ENCODE peak calls at places on chromosomes 2 and 18, in nine cellular contexts. One of them, this sample, is unnamed.

GRCh38 chr18:59701272-59701671 is 4.0 kb upstream of the CCBE1 start:
- DNase-seq in GM23248: no peak
- DNase-seq in PC-9: no peak
- DNase-seq in Peyer's patch: no peak
- DNase-seq in HCT116: no peak
- DNase-seq in left lung: no peak
- DNase-seq in CD8-positive, alpha-beta memory T cell: no peak
- DNase-seq in effector memory CD4-positive, alpha-beta T cell: no peak
- DNase-seq in adrenal gland: no peak
- DNase-seq in this sample: no peak

GRCh38 chr2:197306691-197307030 is 3.9 kb downstream of the ANKRD44 start:
- DNase-seq in Peyer's patch: peak; percentile 49
- DNase-seq in CD8-positive, alpha-beta memory T cell: peak; percentile 41
- DNase-seq in PC-9: peak; percentile 48
- DNase-seq in left lung: no peak
- DNase-seq in effector memory CD4-positive, alpha-beta T cell: no peak
- DNase-seq in GM23248: peak; percentile 71
- DNase-seq in adrenal gland: peak; percentile 83
- DNase-seq in HCT116: no peak
- DNase-seq in this sample: no peak

GRCh38 chr2:113162869-113163268 is 10.9 kb upstream of the PSD4 start:
- DNase-seq in HCT116: no peak
- DNase-seq in GM23248: no peak
- DNase-seq in adrenal gland: no peak
- DNase-seq in CD8-positive, alpha-beta memory T cell: no peak
- DNase-seq in effector memory CD4-positive, alpha-beta T cell: no peak
- DNase-seq in Peyer's patch: no peak
- DNase-seq in PC-9: no peak
- DNase-seq in left lung: no peak
- DNase-seq in this sample: no peak

GRCh38 chr2:125259441-125259840 is 1234.4 kb downstream of the CNTNAP5 start:
- DNase-seq in adrenal gland: no peak
- DNase-seq in Peyer's patch: no peak
- DNase-seq in left lung: no peak
- DNase-seq in effector memory CD4-positive, alpha-beta T cell: no peak
- DNase-seq in HCT116: no peak
- DNase-seq in CD8-positive, alpha-beta memory T cell: no peak
- DNase-seq in PC-9: no peak
- DNase-seq in GM23248: no peak
- DNase-seq in this sample: no peak

GRCh38 chr18:13376298-13376840 is 157.8 kb downstream of the LDLRAD4 start:
- DNase-seq in PC-9: no peak
- DNase-seq in effector memory CD4-positive, alpha-beta T cell: peak; percentile 59
- DNase-seq in adrenal gland: no peak
- DNase-seq in Peyer's patch: peak; percentile 37
- DNase-seq in GM23248: no peak
- DNase-seq in left lung: no peak
- DNase-seq in HCT116: no peak
- DNase-seq in CD8-positive, alpha-beta memory T cell: no peak
- DNase-seq in this sample: no peak

GRCh38 chr18:27921392-27921791 is 255.5 kb downstream of the CDH2 start:
- DNase-seq in left lung: no peak
- DNase-seq in effector memory CD4-positive, alpha-beta T cell: no peak
- DNase-seq in PC-9: no peak
- DNase-seq in adrenal gland: no peak
- DNase-seq in HCT116: no peak
- DNase-seq in CD8-positive, alpha-beta memory T cell: no peak
- DNase-seq in GM23248: no peak
- DNase-seq in Peyer's patch: no peak
- DNase-seq in this sample: no peak

GRCh38 chr2:55761024-55761423 is 67.4 kb upstream of the PNPT1 start:
- DNase-seq in GM23248: peak; percentile 34
- DNase-seq in HCT116: no peak
- DNase-seq in left lung: no peak
- DNase-seq in Peyer's patch: no peak
- DNase-seq in CD8-positive, alpha-beta memory T cell: no peak
- DNase-seq in effector memory CD4-positive, alpha-beta T cell: no peak
- DNase-seq in adrenal gland: no peak
- DNase-seq in PC-9: no peak
- DNase-seq in this sample: no peak

GRCh38 chr2:34474646-34475045 is 875.5 kb upstream of the FAM98A start:
- DNase-seq in Peyer's patch: no peak
- DNase-seq in effector memory CD4-positive, alpha-beta T cell: no peak
- DNase-seq in HCT116: no peak
- DNase-seq in GM23248: no peak
- DNase-seq in CD8-positive, alpha-beta memory T cell: no peak
- DNase-seq in PC-9: no peak
- DNase-seq in left lung: no peak
- DNase-seq in adrenal gland: no peak
- DNase-seq in this sample: no peak

GRCh38 chr2:179130560-179130959 is 80.6 kb upstream of the CCDC141 start:
- DNase-seq in left lung: no peak
- DNase-seq in GM23248: no peak
- DNase-seq in PC-9: no peak
- DNase-seq in CD8-positive, alpha-beta memory T cell: no peak
- DNase-seq in Peyer's patch: no peak
- DNase-seq in effector memory CD4-positive, alpha-beta T cell: no peak
- DNase-seq in HCT116: no peak
- DNase-seq in adrenal gland: no peak
- DNase-seq in this sample: no peak

GRCh38 chr2:149056541-149056940 is 18.0 kb downstream of the LYPD6B start:
- DNase-seq in Peyer's patch: no peak
- DNase-seq in adrenal gland: no peak
- DNase-seq in GM23248: no peak
- DNase-seq in PC-9: no peak
- DNase-seq in CD8-positive, alpha-beta memory T cell: no peak
- DNase-seq in HCT116: no peak
- DNase-seq in effector memory CD4-positive, alpha-beta T cell: no peak
- DNase-seq in left lung: no peak
- DNase-seq in this sample: no peak

GRCh38 chr2:88247531-88247930 is 77.4 kb downstream of the THNSL2 start:
- DNase-seq in CD8-positive, alpha-beta memory T cell: no peak
- DNase-seq in Peyer's patch: no peak
- DNase-seq in left lung: no peak
- DNase-seq in PC-9: no peak
- DNase-seq in adrenal gland: no peak
- DNase-seq in HCT116: no peak
- DNase-seq in GM23248: no peak
- DNase-seq in effector memory CD4-positive, alpha-beta T cell: no peak
- DNase-seq in this sample: no peak

GRCh38 chr2:234451852-234452625 is 44.8 kb downstream of the ARL4C start:
- DNase-seq in GM23248: peak; percentile 92
- DNase-seq in Peyer's patch: no peak
- DNase-seq in left lung: no peak
- DNase-seq in HCT116: no peak
- DNase-seq in CD8-positive, alpha-beta memory T cell: peak; percentile 31
- DNase-seq in adrenal gland: no peak
- DNase-seq in PC-9: peak; percentile 91
- DNase-seq in effector memory CD4-positive, alpha-beta T cell: no peak
- DNase-seq in this sample: no peak
- H3K4me1 ChIP-seq in GM23248: peaks cover 25% of the 10 kb centered on the region
- H3K4me1 ChIP-seq in Peyer's patch: no peaks in the 10 kb centered on the region
- H3K4me1 ChIP-seq in left lung: no peaks in the 10 kb centered on the region
- H3K4me1 ChIP-seq in HCT116: no peaks in the 10 kb centered on the region
- H3K4me1 ChIP-seq in CD8-positive, alpha-beta memory T cell: peaks cover 91% of the 10 kb centered on the region
- H3K4me1 ChIP-seq in adrenal gland: no peaks in the 10 kb centered on the region
- H3K4me1 ChIP-seq in PC-9: peaks cover 28% of the 10 kb centered on the region
- H3K4me1 ChIP-seq in effector memory CD4-positive, alpha-beta T cell: peaks cover 42% of the 10 kb centered on the region
- H3K4me1 ChIP-seq in this sample: no peaks in the 10 kb centered on the region

GRCh38 chr2:68426885-68427579 is 40.1 kb downstream of the FBXO48 start:
- DNase-seq in CD8-positive, alpha-beta memory T cell: peak; percentile 59
- DNase-seq in adrenal gland: no peak
- DNase-seq in GM23248: no peak
- DNase-seq in HCT116: no peak
- DNase-seq in Peyer's patch: no peak
- DNase-seq in left lung: no peak
- DNase-seq in PC-9: no peak
- DNase-seq in effector memory CD4-positive, alpha-beta T cell: no peak
- DNase-seq in this sample: no peak
- H3K4me1 ChIP-seq in CD8-positive, alpha-beta memory T cell: peaks cover 50% of the 10 kb centered on the region
- H3K4me1 ChIP-seq in adrenal gland: no peaks in the 10 kb centered on the region
- H3K4me1 ChIP-seq in GM23248: no peaks in the 10 kb centered on the region
- H3K4me1 ChIP-seq in HCT116: no peaks in the 10 kb centered on the region
- H3K4me1 ChIP-seq in Peyer's patch: no peaks in the 10 kb centered on the region
- H3K4me1 ChIP-seq in left lung: peaks cover 52% of the 10 kb centered on the region
- H3K4me1 ChIP-seq in PC-9: no peaks in the 10 kb centered on the region
- H3K4me1 ChIP-seq in effector memory CD4-positive, alpha-beta T cell: peaks cover 24% of the 10 kb centered on the region
- H3K4me1 ChIP-seq in this sample: no peaks in the 10 kb centered on the region

GRCh38 chr2:44691174-44691785 is 250.2 kb upstream of the SIX3 start:
- DNase-seq in CD8-positive, alpha-beta memory T cell: no peak
- DNase-seq in adrenal gland: no peak
- DNase-seq in Peyer's patch: no peak
- DNase-seq in GM23248: no peak
- DNase-seq in HCT116: no peak
- DNase-seq in effector memory CD4-positive, alpha-beta T cell: no peak
- DNase-seq in PC-9: no peak
- DNase-seq in left lung: no peak
- DNase-seq in this sample: no peak

GRCh38 chr2:44689516-44689915 is 252.0 kb upstream of the SIX3 start:
- DNase-seq in adrenal gland: no peak
- DNase-seq in effector memory CD4-positive, alpha-beta T cell: no peak
- DNase-seq in GM23248: no peak
- DNase-seq in CD8-positive, alpha-beta memory T cell: no peak
- DNase-seq in HCT116: no peak
- DNase-seq in left lung: no peak
- DNase-seq in Peyer's patch: no peak
- DNase-seq in PC-9: no peak
- DNase-seq in this sample: no peak

GRCh38 chr2:44684559-44684958 is 256.9 kb upstream of the SIX3 start:
- DNase-seq in effector memory CD4-positive, alpha-beta T cell: no peak
- DNase-seq in GM23248: no peak
- DNase-seq in PC-9: no peak
- DNase-seq in CD8-positive, alpha-beta memory T cell: no peak
- DNase-seq in HCT116: no peak
- DNase-seq in left lung: no peak
- DNase-seq in Peyer's patch: no peak
- DNase-seq in adrenal gland: no peak
- DNase-seq in this sample: no peak

GRCh38 chr2:44686561-44686960 is 254.9 kb upstream of the SIX3 start:
- DNase-seq in CD8-positive, alpha-beta memory T cell: no peak
- DNase-seq in PC-9: peak; percentile 49
- DNase-seq in HCT116: peak; percentile 3
- DNase-seq in adrenal gland: no peak
- DNase-seq in Peyer's patch: no peak
- DNase-seq in GM23248: peak; percentile 81
- DNase-seq in effector memory CD4-positive, alpha-beta T cell: no peak
- DNase-seq in left lung: no peak
- DNase-seq in this sample: no peak

DNA sequence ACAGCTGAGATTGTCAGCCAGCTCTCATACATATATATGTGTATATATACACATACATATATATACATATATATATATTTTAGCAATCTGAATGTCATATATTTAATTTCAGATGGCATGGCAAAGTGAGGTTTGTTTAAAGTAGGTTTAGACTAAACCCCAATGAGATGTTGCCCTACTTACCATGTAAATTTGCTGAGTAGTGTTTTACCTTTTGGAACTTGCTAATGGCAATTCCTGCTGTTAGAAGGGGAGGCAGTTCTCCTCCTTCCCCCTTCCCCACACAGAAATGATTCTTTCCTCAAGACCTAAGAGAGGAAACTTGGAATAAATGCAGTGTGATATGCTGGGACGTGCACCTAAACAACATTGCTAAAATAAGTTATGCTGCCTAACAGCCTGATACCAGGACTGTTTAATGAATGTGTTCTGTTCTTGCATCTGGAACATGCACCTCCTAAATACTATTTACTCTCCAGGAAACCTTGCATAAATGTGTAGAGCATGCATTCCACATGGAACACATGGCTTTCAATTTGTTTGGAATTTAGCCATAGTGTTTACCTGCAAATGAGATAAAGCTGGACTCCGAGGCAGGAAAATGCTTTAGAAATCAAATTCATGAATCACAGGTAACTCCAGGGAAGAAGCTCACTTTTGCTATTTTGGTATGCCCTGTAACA is 252.9 kb upstream of the SIX3 start:
- DNase-seq in HCT116: no peak
- DNase-seq in left lung: no peak
- DNase-seq in CD8-positive, alpha-beta memory T cell: no peak
- DNase-seq in GM23248: no peak
- DNase-seq in effector memory CD4-positive, alpha-beta T cell: no peak
- DNase-seq in PC-9: no peak
- DNase-seq in adrenal gland: no peak
- DNase-seq in Peyer's patch: no peak
- DNase-seq in this sample: no peak
- H3K4me1 ChIP-seq in HCT116: peaks cover 8% of the 10 kb centered on the region
- H3K4me1 ChIP-seq in left lung: no peaks in the 10 kb centered on the region
- H3K4me1 ChIP-seq in CD8-positive, alpha-beta memory T cell: no peaks in the 10 kb centered on the region
- H3K4me1 ChIP-seq in GM23248: peaks cover 19% of the 10 kb centered on the region
- H3K4me1 ChIP-seq in effector memory CD4-positive, alpha-beta T cell: no peaks in the 10 kb centered on the region
- H3K4me1 ChIP-seq in PC-9: peaks cover 7% of the 10 kb centered on the region
- H3K4me1 ChIP-seq in adrenal gland: no peaks in the 10 kb centered on the region
- H3K4me1 ChIP-seq in Peyer's patch: no peaks in the 10 kb centered on the region
- H3K4me1 ChIP-seq in this sample: no peaks in the 10 kb centered on the region

GRCh38 chr2:159614534-159615186 is 1.7 kb downstream of the BAZ2B start:
- DNase-seq in GM23248: peak; percentile 74
- DNase-seq in CD8-positive, alpha-beta memory T cell: no peak
- DNase-seq in adrenal gland: no peak
- DNase-seq in effector memory CD4-positive, alpha-beta T cell: no peak
- DNase-seq in PC-9: peak; percentile 39
- DNase-seq in Peyer's patch: no peak
- DNase-seq in HCT116: peak; percentile 7
- DNase-seq in left lung: no peak
- DNase-seq in this sample: no peak
- H3K4me1 ChIP-seq in GM23248: peaks cover 38% of the 10 kb centered on the region
- H3K4me1 ChIP-seq in CD8-positive, alpha-beta memory T cell: no peaks in the 10 kb centered on the region
- H3K4me1 ChIP-seq in adrenal gland: peaks cover 7% of the 10 kb centered on the region
- H3K4me1 ChIP-seq in effector memory CD4-positive, alpha-beta T cell: no peaks in the 10 kb centered on the region
- H3K4me1 ChIP-seq in PC-9: peaks cover 19% of the 10 kb centered on the region
- H3K4me1 ChIP-seq in Peyer's patch: peaks cover 21% of the 10 kb centered on the region
- H3K4me1 ChIP-seq in HCT116: peaks cover 19% of the 10 kb centered on the region
- H3K4me1 ChIP-seq in left lung: peaks cover 66% of the 10 kb centered on the region
- H3K4me1 ChIP-seq in this sample: peaks cover 6% of the 10 kb centered on the region

DNA sequence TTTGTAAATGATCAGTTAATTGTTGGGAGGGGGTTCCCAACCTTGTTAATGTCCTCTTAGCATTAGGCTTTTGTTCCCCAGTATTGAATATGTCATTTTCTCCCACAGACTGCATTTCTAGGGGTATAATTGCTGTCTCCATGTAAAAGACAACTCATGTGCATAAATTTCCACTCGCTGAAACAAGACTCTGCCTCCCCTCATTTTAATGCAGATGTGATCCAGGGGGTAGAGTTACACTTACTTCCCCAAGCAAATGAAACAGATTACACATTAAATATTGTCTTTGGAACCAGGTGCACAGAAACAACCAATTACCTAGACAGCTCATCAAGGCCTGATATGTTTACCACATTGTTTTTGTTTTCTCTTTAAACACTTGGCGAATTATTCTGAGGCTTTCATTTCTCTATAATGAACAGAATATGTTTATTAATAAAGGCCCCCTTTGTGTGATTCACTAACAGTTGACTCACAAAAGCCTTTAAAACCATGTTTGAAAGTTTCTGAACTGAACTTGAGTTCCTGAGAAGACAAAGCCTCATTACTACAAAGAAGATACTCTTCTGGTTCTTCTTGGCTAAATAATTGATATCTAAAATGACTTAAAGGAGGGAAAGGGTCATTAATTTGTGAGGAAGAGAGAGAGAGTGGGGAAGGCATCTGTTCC is 15.0 kb upstream of the ACVR1 start:
- DNase-seq in HCT116: no peak
- DNase-seq in effector memory CD4-positive, alpha-beta T cell: no peak
- DNase-seq in GM23248: peak; percentile 12
- DNase-seq in PC-9: no peak
- DNase-seq in adrenal gland: no peak
- DNase-seq in CD8-positive, alpha-beta memory T cell: no peak
- DNase-seq in Peyer's patch: no peak
- DNase-seq in left lung: no peak
- DNase-seq in this sample: no peak
- H3K4me1 ChIP-seq in HCT116: peaks cover 3% of the 10 kb centered on the region
- H3K4me1 ChIP-seq in effector memory CD4-positive, alpha-beta T cell: peaks cover 27% of the 10 kb centered on the region
- H3K4me1 ChIP-seq in GM23248: peaks cover 15% of the 10 kb centered on the region
- H3K4me1 ChIP-seq in PC-9: no peaks in the 10 kb centered on the region
- H3K4me1 ChIP-seq in adrenal gland: no peaks in the 10 kb centered on the region
- H3K4me1 ChIP-seq in CD8-positive, alpha-beta memory T cell: peaks cover 43% of the 10 kb centered on the region
- H3K4me1 ChIP-seq in Peyer's patch: no peaks in the 10 kb centered on the region
- H3K4me1 ChIP-seq in left lung: no peaks in the 10 kb centered on the region
- H3K4me1 ChIP-seq in this sample: no peaks in the 10 kb centered on the region